ENCODE peak calls at places on chromosomes 12 and 14, in eight cellular contexts. One of them, this sample, is unnamed.

GRCh38 chr12:15001733-15002471 is 29.1 kb downstream of the PDE6H start:
- DNase-seq in AG20443: peak
- DNase-seq in EL: no peak
- DNase-seq in iris pigment epithelial cell: peak
- DNase-seq in LHCN-M2: peak
- DNase-seq in M059J: peak
- DNase-seq in NCI-H774: no peak
- DNase-seq in stimulated activated CD8-positive, alpha-beta memory T cell treated with anti-CD3 and anti-CD28 coated beads, Interleukin-15, amount 100 ng/mL, for 1 hour: no peak
- DNase-seq in this sample: no peak

GRCh38 chr12:40344312-40344711 is 119.5 kb downstream of the LRRK2 start:
- DNase-seq in AG20443: no peak
- DNase-seq in EL: no peak
- DNase-seq in iris pigment epithelial cell: no peak
- DNase-seq in LHCN-M2: no peak
- DNase-seq in M059J: no peak
- DNase-seq in NCI-H774: peak
- DNase-seq in stimulated activated CD8-positive, alpha-beta memory T cell treated with anti-CD3 and anti-CD28 coated beads, Interleukin-15, amount 100 ng/mL, for 1 hour: no peak
- DNase-seq in this sample: no peak

GRCh38 chr12:127926004-127926403 is 341.0 kb upstream of the TMEM132C start:
- DNase-seq in AG20443: peak
- DNase-seq in EL: peak
- DNase-seq in iris pigment epithelial cell: peak
- DNase-seq in LHCN-M2: peak
- DNase-seq in M059J: peak
- DNase-seq in NCI-H774: no peak
- DNase-seq in stimulated activated CD8-positive, alpha-beta memory T cell treated with anti-CD3 and anti-CD28 coated beads, Interleukin-15, amount 100 ng/mL, for 1 hour: no peak
- DNase-seq in this sample: peak

GRCh38 chr12:51721281-51721940 is 127.1 kb downstream of the FIGNL2 start:
- DNase-seq in AG20443: no peak
- DNase-seq in EL: no peak
- DNase-seq in iris pigment epithelial cell: peak
- DNase-seq in LHCN-M2: no peak
- DNase-seq in M059J: no peak
- DNase-seq in NCI-H774: no peak
- DNase-seq in stimulated activated CD8-positive, alpha-beta memory T cell treated with anti-CD3 and anti-CD28 coated beads, Interleukin-15, amount 100 ng/mL, for 1 hour: peak
- DNase-seq in this sample: peak

GRCh38 chr12:49098035-49098451 is 3.4 kb upstream of the DHH start:
- DNase-seq in AG20443: peak
- DNase-seq in EL: peak
- DNase-seq in iris pigment epithelial cell: peak
- DNase-seq in LHCN-M2: no peak
- DNase-seq in M059J: peak
- DNase-seq in NCI-H774: no peak
- DNase-seq in stimulated activated CD8-positive, alpha-beta memory T cell treated with anti-CD3 and anti-CD28 coated beads, Interleukin-15, amount 100 ng/mL, for 1 hour: peak
- DNase-seq in this sample: no peak

GRCh38 chr14:104701383-104702076 is 12.1 kb downstream of the INF2 start:
- DNase-seq in AG20443: no peak
- DNase-seq in EL: no peak
- DNase-seq in iris pigment epithelial cell: no peak
- DNase-seq in LHCN-M2: no peak
- DNase-seq in M059J: no peak
- DNase-seq in NCI-H774: no peak
- DNase-seq in stimulated activated CD8-positive, alpha-beta memory T cell treated with anti-CD3 and anti-CD28 coated beads, Interleukin-15, amount 100 ng/mL, for 1 hour: no peak
- DNase-seq in this sample: no peak

GRCh38 chr12:2335517-2335916 is 282.7 kb downstream of the CACNA1C start:
- DNase-seq in AG20443: no peak
- DNase-seq in EL: peak
- DNase-seq in iris pigment epithelial cell: no peak
- DNase-seq in LHCN-M2: no peak
- DNase-seq in M059J: no peak
- DNase-seq in NCI-H774: no peak
- DNase-seq in stimulated activated CD8-positive, alpha-beta memory T cell treated with anti-CD3 and anti-CD28 coated beads, Interleukin-15, amount 100 ng/mL, for 1 hour: no peak
- DNase-seq in this sample: peak

GRCh38 chr14:54787263-54787662 is 115.4 kb downstream of the GCH1 start:
- DNase-seq in AG20443: no peak
- DNase-seq in EL: no peak
- DNase-seq in iris pigment epithelial cell: no peak
- DNase-seq in LHCN-M2: no peak
- DNase-seq in M059J: no peak
- DNase-seq in NCI-H774: no peak
- DNase-seq in stimulated activated CD8-positive, alpha-beta memory T cell treated with anti-CD3 and anti-CD28 coated beads, Interleukin-15, amount 100 ng/mL, for 1 hour: no peak
- DNase-seq in this sample: no peak

GRCh38 chr12:52314511-52314910 is 6.7 kb downstream of the KRT83 start:
- DNase-seq in AG20443: no peak
- DNase-seq in EL: no peak
- DNase-seq in iris pigment epithelial cell: no peak
- DNase-seq in LHCN-M2: no peak
- DNase-seq in M059J: no peak
- DNase-seq in NCI-H774: no peak
- DNase-seq in stimulated activated CD8-positive, alpha-beta memory T cell treated with anti-CD3 and anti-CD28 coated beads, Interleukin-15, amount 100 ng/mL, for 1 hour: no peak
- DNase-seq in this sample: no peak

GRCh38 chr14:94644102-94644535 is 31.9 kb downstream of the SERPINA3 start:
- DNase-seq in AG20443: no peak
- DNase-seq in EL: no peak
- DNase-seq in iris pigment epithelial cell: no peak
- DNase-seq in LHCN-M2: no peak
- DNase-seq in M059J: no peak
- DNase-seq in NCI-H774: no peak
- DNase-seq in stimulated activated CD8-positive, alpha-beta memory T cell treated with anti-CD3 and anti-CD28 coated beads, Interleukin-15, amount 100 ng/mL, for 1 hour: no peak
- DNase-seq in this sample: no peak

GRCh38 chr14:62179367-62180018 is 417.3 kb downstream of the SNAPC1 start:
- DNase-seq in AG20443: peak
- DNase-seq in EL: peak
- DNase-seq in iris pigment epithelial cell: peak
- DNase-seq in LHCN-M2: peak
- DNase-seq in M059J: peak
- DNase-seq in NCI-H774: peak
- DNase-seq in stimulated activated CD8-positive, alpha-beta memory T cell treated with anti-CD3 and anti-CD28 coated beads, Interleukin-15, amount 100 ng/mL, for 1 hour: no peak
- DNase-seq in this sample: peak

GRCh38 chr12:25436206-25436912 is 116.7 kb downstream of the LMNTD1 start:
- DNase-seq in AG20443: peak
- DNase-seq in EL: peak
- DNase-seq in iris pigment epithelial cell: peak
- DNase-seq in LHCN-M2: peak
- DNase-seq in M059J: peak
- DNase-seq in NCI-H774: peak
- DNase-seq in stimulated activated CD8-positive, alpha-beta memory T cell treated with anti-CD3 and anti-CD28 coated beads, Interleukin-15, amount 100 ng/mL, for 1 hour: no peak
- DNase-seq in this sample: peak

GRCh38 chr14:35221462-35221861 is 70.7 kb upstream of the PSMA6 start:
- DNase-seq in AG20443: no peak
- DNase-seq in EL: peak
- DNase-seq in iris pigment epithelial cell: no peak
- DNase-seq in LHCN-M2: peak
- DNase-seq in M059J: peak
- DNase-seq in NCI-H774: no peak
- DNase-seq in stimulated activated CD8-positive, alpha-beta memory T cell treated with anti-CD3 and anti-CD28 coated beads, Interleukin-15, amount 100 ng/mL, for 1 hour: no peak
- DNase-seq in this sample: no peak

GRCh38 chr14:21917699-21918436 is 244.2 kb upstream of the OR4E1 start:
- DNase-seq in AG20443: peak
- DNase-seq in EL: peak
- DNase-seq in iris pigment epithelial cell: peak
- DNase-seq in LHCN-M2: peak
- DNase-seq in M059J: peak
- DNase-seq in NCI-H774: peak
- DNase-seq in stimulated activated CD8-positive, alpha-beta memory T cell treated with anti-CD3 and anti-CD28 coated beads, Interleukin-15, amount 100 ng/mL, for 1 hour: peak
- DNase-seq in this sample: peak

GRCh38 chr12:22499445-22499844 is 44.9 kb downstream of the C2CD5 start:
- DNase-seq in AG20443: no peak
- DNase-seq in EL: no peak
- DNase-seq in iris pigment epithelial cell: no peak
- DNase-seq in LHCN-M2: no peak
- DNase-seq in M059J: no peak
- DNase-seq in NCI-H774: no peak
- DNase-seq in stimulated activated CD8-positive, alpha-beta memory T cell treated with anti-CD3 and anti-CD28 coated beads, Interleukin-15, amount 100 ng/mL, for 1 hour: no peak
- DNase-seq in this sample: no peak

GRCh38 chr12:39476894-39477293 is 34.0 kb upstream of the KIF21A start:
- DNase-seq in AG20443: no peak
- DNase-seq in EL: no peak
- DNase-seq in iris pigment epithelial cell: no peak
- DNase-seq in LHCN-M2: no peak
- DNase-seq in M059J: no peak
- DNase-seq in NCI-H774: no peak
- DNase-seq in stimulated activated CD8-positive, alpha-beta memory T cell treated with anti-CD3 and anti-CD28 coated beads, Interleukin-15, amount 100 ng/mL, for 1 hour: no peak
- DNase-seq in this sample: no peak

GRCh38 chr12:123384994-123385376 is 1.1 kb downstream of the KMT5A start:
- DNase-seq in AG20443: no peak
- DNase-seq in EL: peak
- DNase-seq in iris pigment epithelial cell: peak
- DNase-seq in LHCN-M2: peak
- DNase-seq in M059J: peak
- DNase-seq in NCI-H774: no peak
- DNase-seq in stimulated activated CD8-positive, alpha-beta memory T cell treated with anti-CD3 and anti-CD28 coated beads, Interleukin-15, amount 100 ng/mL, for 1 hour: no peak
- DNase-seq in this sample: peak

GRCh38 chr12:94435511-94435927 is 24.1 kb downstream of the CEP83 start:
- DNase-seq in AG20443: no peak
- DNase-seq in EL: no peak
- DNase-seq in iris pigment epithelial cell: no peak
- DNase-seq in LHCN-M2: peak
- DNase-seq in M059J: no peak
- DNase-seq in NCI-H774: no peak
- DNase-seq in stimulated activated CD8-positive, alpha-beta memory T cell treated with anti-CD3 and anti-CD28 coated beads, Interleukin-15, amount 100 ng/mL, for 1 hour: no peak
- DNase-seq in this sample: no peak

GRCh38 chr14:32896979-32897723 is 41.5 kb upstream of the NPAS3 start:
- DNase-seq in AG20443: peak
- DNase-seq in EL: peak
- DNase-seq in iris pigment epithelial cell: peak
- DNase-seq in LHCN-M2: peak
- DNase-seq in M059J: peak
- DNase-seq in NCI-H774: peak
- DNase-seq in stimulated activated CD8-positive, alpha-beta memory T cell treated with anti-CD3 and anti-CD28 coated beads, Interleukin-15, amount 100 ng/mL, for 1 hour: no peak
- DNase-seq in this sample: peak

GRCh38 chr12:53186745-53187144 is 6.0 kb upstream of the CSAD start:
- DNase-seq in AG20443: no peak
- DNase-seq in EL: no peak
- DNase-seq in iris pigment epithelial cell: no peak
- DNase-seq in LHCN-M2: no peak
- DNase-seq in M059J: peak
- DNase-seq in NCI-H774: no peak
- DNase-seq in stimulated activated CD8-positive, alpha-beta memory T cell treated with anti-CD3 and anti-CD28 coated beads, Interleukin-15, amount 100 ng/mL, for 1 hour: no peak
- DNase-seq in this sample: no peak

GRCh38 chr12:59185291-59185690 is 265.0 kb upstream of the LRIG3 start:
- DNase-seq in AG20443: no peak
- DNase-seq in EL: no peak
- DNase-seq in iris pigment epithelial cell: no peak
- DNase-seq in LHCN-M2: peak
- DNase-seq in M059J: no peak
- DNase-seq in NCI-H774: no peak
- DNase-seq in stimulated activated CD8-positive, alpha-beta memory T cell treated with anti-CD3 and anti-CD28 coated beads, Interleukin-15, amount 100 ng/mL, for 1 hour: no peak
- DNase-seq in this sample: no peak

GRCh38 chr12:122471324-122472226 is 29.2 kb downstream of the ZCCHC8 start:
- DNase-seq in AG20443: peak
- DNase-seq in EL: peak
- DNase-seq in iris pigment epithelial cell: peak
- DNase-seq in LHCN-M2: peak
- DNase-seq in M059J: peak
- DNase-seq in NCI-H774: peak
- DNase-seq in stimulated activated CD8-positive, alpha-beta memory T cell treated with anti-CD3 and anti-CD28 coated beads, Interleukin-15, amount 100 ng/mL, for 1 hour: no peak
- DNase-seq in this sample: peak

GRCh38 chr12:105861232-105861631 is 277.5 kb downstream of the NUAK1 start:
- DNase-seq in AG20443: no peak
- DNase-seq in EL: no peak
- DNase-seq in iris pigment epithelial cell: no peak
- DNase-seq in LHCN-M2: no peak
- DNase-seq in M059J: no peak
- DNase-seq in NCI-H774: peak
- DNase-seq in stimulated activated CD8-positive, alpha-beta memory T cell treated with anti-CD3 and anti-CD28 coated beads, Interleukin-15, amount 100 ng/mL, for 1 hour: no peak
- DNase-seq in this sample: no peak

GRCh38 chr14:102187044-102187443 is 47.3 kb downstream of the WDR20 start:
- DNase-seq in AG20443: peak
- DNase-seq in EL: peak
- DNase-seq in iris pigment epithelial cell: peak
- DNase-seq in LHCN-M2: peak
- DNase-seq in M059J: peak
- DNase-seq in NCI-H774: no peak
- DNase-seq in stimulated activated CD8-positive, alpha-beta memory T cell treated with anti-CD3 and anti-CD28 coated beads, Interleukin-15, amount 100 ng/mL, for 1 hour: no peak
- DNase-seq in this sample: peak

GRCh38 chr12:66280573-66280972 is 21.7 kb upstream of the HELB start:
- DNase-seq in AG20443: no peak
- DNase-seq in EL: no peak
- DNase-seq in iris pigment epithelial cell: no peak
- DNase-seq in LHCN-M2: no peak
- DNase-seq in M059J: no peak
- DNase-seq in NCI-H774: no peak
- DNase-seq in stimulated activated CD8-positive, alpha-beta memory T cell treated with anti-CD3 and anti-CD28 coated beads, Interleukin-15, amount 100 ng/mL, for 1 hour: no peak
- DNase-seq in this sample: no peak

GRCh38 chr12:48084066-48084465 is 21.8 kb downstream of the SENP1 start:
- DNase-seq in AG20443: no peak
- DNase-seq in EL: no peak
- DNase-seq in iris pigment epithelial cell: peak
- DNase-seq in LHCN-M2: no peak
- DNase-seq in M059J: peak
- DNase-seq in NCI-H774: no peak
- DNase-seq in stimulated activated CD8-positive, alpha-beta memory T cell treated with anti-CD3 and anti-CD28 coated beads, Interleukin-15, amount 100 ng/mL, for 1 hour: no peak
- DNase-seq in this sample: peak

GRCh38 chr14:28635387-28635786 is 131.2 kb upstream of the FOXG1 start:
- DNase-seq in AG20443: peak
- DNase-seq in EL: peak
- DNase-seq in iris pigment epithelial cell: peak
- DNase-seq in LHCN-M2: peak
- DNase-seq in M059J: peak
- DNase-seq in NCI-H774: peak
- DNase-seq in stimulated activated CD8-positive, alpha-beta memory T cell treated with anti-CD3 and anti-CD28 coated beads, Interleukin-15, amount 100 ng/mL, for 1 hour: no peak
- DNase-seq in this sample: no peak

GRCh38 chr12:104201238-104202001 is 14.2 kb upstream of the TXNRD1 start:
- DNase-seq in AG20443: peak
- DNase-seq in EL: peak
- DNase-seq in iris pigment epithelial cell: peak
- DNase-seq in LHCN-M2: peak
- DNase-seq in M059J: peak
- DNase-seq in NCI-H774: peak
- DNase-seq in stimulated activated CD8-positive, alpha-beta memory T cell treated with anti-CD3 and anti-CD28 coated beads, Interleukin-15, amount 100 ng/mL, for 1 hour: peak
- DNase-seq in this sample: peak

GRCh38 chr14:61498811-61499210 is 177.4 kb downstream of the PRKCH start:
- DNase-seq in AG20443: peak
- DNase-seq in EL: peak
- DNase-seq in iris pigment epithelial cell: peak
- DNase-seq in LHCN-M2: peak
- DNase-seq in M059J: peak
- DNase-seq in NCI-H774: no peak
- DNase-seq in stimulated activated CD8-positive, alpha-beta memory T cell treated with anti-CD3 and anti-CD28 coated beads, Interleukin-15, amount 100 ng/mL, for 1 hour: no peak
- DNase-seq in this sample: peak

GRCh38 chr12:52356031-52356761 is 11.1 kb downstream of the KRT85 start:
- DNase-seq in AG20443: no peak
- DNase-seq in EL: no peak
- DNase-seq in iris pigment epithelial cell: no peak
- DNase-seq in LHCN-M2: no peak
- DNase-seq in M059J: no peak
- DNase-seq in NCI-H774: no peak
- DNase-seq in stimulated activated CD8-positive, alpha-beta memory T cell treated with anti-CD3 and anti-CD28 coated beads, Interleukin-15, amount 100 ng/mL, for 1 hour: no peak
- DNase-seq in this sample: no peak

GRCh38 chr12:92553389-92553788 is 149.4 kb upstream of the PLEKHG7 start:
- DNase-seq in AG20443: no peak
- DNase-seq in EL: no peak
- DNase-seq in iris pigment epithelial cell: no peak
- DNase-seq in LHCN-M2: no peak
- DNase-seq in M059J: peak
- DNase-seq in NCI-H774: no peak
- DNase-seq in stimulated activated CD8-positive, alpha-beta memory T cell treated with anti-CD3 and anti-CD28 coated beads, Interleukin-15, amount 100 ng/mL, for 1 hour: no peak
- DNase-seq in this sample: no peak

GRCh38 chr14:24289649-24290283 is 9.8 kb downstream of the DHRS1 start:
- DNase-seq in AG20443: no peak
- DNase-seq in EL: no peak
- DNase-seq in iris pigment epithelial cell: no peak
- DNase-seq in LHCN-M2: no peak
- DNase-seq in M059J: no peak
- DNase-seq in NCI-H774: no peak
- DNase-seq in stimulated activated CD8-positive, alpha-beta memory T cell treated with anti-CD3 and anti-CD28 coated beads, Interleukin-15, amount 100 ng/mL, for 1 hour: no peak
- DNase-seq in this sample: no peak

GRCh38 chr12:72267974-72268373 is 4.2 kb upstream of the TRHDE start:
- DNase-seq in AG20443: peak
- DNase-seq in EL: peak
- DNase-seq in iris pigment epithelial cell: peak
- DNase-seq in LHCN-M2: no peak
- DNase-seq in M059J: no peak
- DNase-seq in NCI-H774: no peak
- DNase-seq in stimulated activated CD8-positive, alpha-beta memory T cell treated with anti-CD3 and anti-CD28 coated beads, Interleukin-15, amount 100 ng/mL, for 1 hour: no peak
- DNase-seq in this sample: no peak

GRCh38 chr14:39734306-39734705 is 302.1 kb upstream of the FBXO33 start:
- DNase-seq in AG20443: no peak
- DNase-seq in EL: no peak
- DNase-seq in iris pigment epithelial cell: no peak
- DNase-seq in LHCN-M2: no peak
- DNase-seq in M059J: no peak
- DNase-seq in NCI-H774: no peak
- DNase-seq in stimulated activated CD8-positive, alpha-beta memory T cell treated with anti-CD3 and anti-CD28 coated beads, Interleukin-15, amount 100 ng/mL, for 1 hour: no peak
- DNase-seq in this sample: no peak

This sample was measured in foreskin fibroblast.